ENCODE peak calls at places on chromosomes 16 and 17, in seven cellular contexts. Y is iris pigment epithelial cell; S is GM12892; B is dermis microvascular lymphatic vessel endothelial cell; V is CD4-positive, CD25-positive, alpha-beta regulatory T cell; D is T follicular helper cell; E is hepatic stellate cell. W is an unnamed sample.

GRCh38 chr16:55657616-55658015 is 1.8 kb downstream of the SLC6A2 start:
- DNase-seq in Y (no peak), E (no peak), D (no peak), S (no peak), B (no peak), V (no peak), W (no peak)

GRCh38 chr16:88688013-88688778 is 1.9 kb upstream of the SNAI3 start:
- DNase-seq in B (no peak), E (no peak), Y (no peak), D (no peak), S (no peak), V (no peak), W (no peak)

GRCh38 chr17:43125967-43126910 is 1.1 kb upstream of the BRCA1 start:
- DNase-seq in D (no peak), Y (no peak), B (no peak), E (no peak), S (no peak), V (no peak), W (no peak)

GRCh38 chr16:1823821-1824220 is 2.8 kb downstream of the HAGH start:
- DNase-seq in B (no peak), E (peak), V (no peak), D (no peak), Y (peak), S (no peak), W (no peak)

GRCh38 chr17:9211133-9211765 is 189.9 kb downstream of the NTN1 start:
- DNase-seq in Y (no peak), D (no peak), B (no peak), S (no peak), V (no peak), E (no peak), W (no peak)

GRCh38 chr16:20906225-20906870 is 5.8 kb downstream of the LYRM1 start:
- DNase-seq in V (no peak), B (no peak), E (peak), D (no peak), Y (peak), S (no peak), W (no peak)

GRCh38 chr16:75026892-75027391 is 28.1 kb downstream of the ZNRF1 start:
- DNase-seq in B (no peak), S (no peak), Y (peak), D (no peak), V (no peak), E (no peak), W (no peak)

GRCh38 chr16:80803341-80804060 is 897 bp downstream of the CDYL2 start:
- DNase-seq in Y (no peak), E (peak), B (no peak), V (peak), D (peak), S (peak), W (no peak)

GRCh38 chr17:68613739-68614298 is 12.7 kb upstream of the FAM20A start:
- DNase-seq in E (no peak), B (peak), Y (peak), S (no peak), V (no peak), D (no peak), W (no peak)

GRCh38 chr16:66551362-66551761 is 1.0 kb upstream of the CKLF start:
- DNase-seq in S (no peak), V (peak), E (no peak), B (no peak), D (peak), Y (peak), W (no peak)

GRCh38 chr17:57900991-57901743 is 51.3 kb upstream of the MRPS23 start:
- DNase-seq in D (no peak), Y (no peak), E (no peak), S (no peak), B (no peak), V (no peak), W (no peak)

GRCh38 chr17:64024781-64025731 is 4.6 kb upstream of the ICAM2 start:
- DNase-seq in B (no peak), V (no peak), E (no peak), S (no peak), D (peak), Y (peak), W (no peak)

GRCh38 chr17:7922499-7923289 is 6.6 kb upstream of the RNF227 start:
- DNase-seq in S (peak), V (peak), B (peak), D (peak), Y (peak), E (peak), W (no peak)

W was measured in kidney epithelial cell.